ENCODE peak calls at places on chromosomes 6 and 20, in four cellular contexts. W is GM20000; D is AG09309; C is CD4-positive, alpha-beta T cell. H is an unnamed sample.

GRCh38 chr6:165231581-165232276 is 77.7 kb downstream of the C6orf118 start:
- DNase-seq in W (no peak), D (peak; percentile 55), C (no peak), H (peak; percentile 33)

GRCh38 chr6:435442-436307 is 44.1 kb downstream of the IRF4 start:
- DNase-seq in W (no peak), D (no peak), C (no peak), H (no peak)

GRCh38 chr6:89146748-89147715 is 1.2 kb downstream of the PM20D2 start:
- DNase-seq in W (no peak), D (no peak), C (no peak), H (no peak)

GRCh38 chr6:27772261-27773001 is 139.8 kb downstream of the OR2B2 start:
- DNase-seq in W (peak; percentile 77), D (peak; percentile 53), C (peak; percentile 82), H (peak; percentile 94)

GRCh38 chr20:30811896-30812671 is 445.4 kb upstream of the DEFB115 start:
- DNase-seq in W (peak; percentile 45), D (no peak), C (no peak), H (no peak)

GRCh38 chr6:64217721-64218603 is 582.4 kb downstream of the PHF3 start:
- DNase-seq in W (peak; percentile 23), D (no peak), C (no peak), H (no peak)

GRCh38 chr20:13286052-13286451 is 65.0 kb downstream of the ISM1 start:
- DNase-seq in W (no peak), D (no peak), C (no peak), H (no peak)

GRCh38 chr20:37989601-37990001 is 43.7 kb downstream of the TTI1 start:
- DNase-seq in W (no peak), D (no peak), C (no peak), H (peak; percentile 75)

GRCh38 chr6:159961523-159961922 is 7.4 kb upstream of the IGF2R start:
- DNase-seq in W (no peak), D (no peak), C (no peak), H (no peak)

GRCh38 chr6:31666337-31666960 is 569 bp downstream of the CSNK2B start:
- DNase-seq in W (no peak), D (no peak), C (no peak), H (no peak)

GRCh38 chr6:31663087-31663960 is 1.5 kb downstream of the GPANK1 start:
- DNase-seq in W (no peak), D (no peak), C (no peak), H (no peak)

GRCh38 chr6:31664790-31665500 is at the start of gene GPANK1:
- DNase-seq in W (peak; percentile 83), D (peak; percentile 79), C (peak; percentile 90), H (peak; percentile 90)

GRCh38 chr6:31663961-31664789 is 622 bp downstream of the GPANK1 start:
- DNase-seq in W (no peak), D (no peak), C (no peak), H (no peak)

DNA sequence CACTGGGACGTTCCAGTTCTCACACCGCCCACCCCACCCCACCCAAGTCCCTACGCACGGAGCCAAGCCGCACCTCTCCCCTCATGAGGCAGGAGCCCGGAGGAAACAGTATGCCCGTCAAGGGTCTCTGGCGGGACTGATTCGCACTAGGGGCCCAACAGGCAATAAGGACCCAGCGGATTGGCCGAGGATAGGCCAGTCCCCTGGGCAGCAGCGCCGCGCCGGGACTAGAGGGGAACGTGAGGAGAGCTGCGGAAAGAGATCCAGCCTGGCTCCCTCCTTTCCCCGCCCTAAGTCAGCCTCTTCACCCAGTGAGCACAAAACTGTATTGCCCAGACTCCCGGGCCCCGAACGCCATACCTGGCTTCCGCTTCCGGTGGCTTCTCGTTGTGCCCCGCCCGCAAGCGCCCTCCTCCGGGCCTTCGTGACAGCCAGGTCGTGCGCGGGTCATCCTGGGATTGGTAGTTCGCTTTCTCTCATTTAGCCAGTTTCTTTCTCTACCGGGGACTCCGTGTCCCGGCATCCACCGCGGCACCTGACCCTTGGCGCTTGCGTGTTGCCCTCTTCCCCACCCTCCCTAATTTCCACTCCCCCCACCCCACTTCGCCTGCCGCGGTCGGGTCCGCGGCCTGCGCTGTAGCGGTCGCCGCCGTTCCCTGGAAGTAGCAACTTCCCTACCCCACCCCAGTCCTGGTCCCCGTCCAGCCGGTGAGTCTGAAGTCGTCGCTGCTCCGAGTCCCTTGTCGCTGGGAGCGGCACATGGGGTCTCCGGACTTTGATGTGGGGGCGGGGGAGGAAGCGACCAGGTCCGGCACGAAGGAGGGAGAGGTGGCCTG is at the start of gene CSNK2B:
- DNase-seq in W (peak; percentile 95), D (peak; percentile 83), C (peak; percentile 98), H (peak; percentile 100)
- TF ChIP-seq CTCF in W (no peak), D (peak; percentile 4), C (no peak), H (no peak)

GRCh38 chr6:109449064-109449788 is 6.3 kb downstream of the MICAL1 start:
- DNase-seq in W (no peak), D (no peak), C (no peak), H (no peak)
- TF ChIP-seq CTCF in W (no peak), D (no peak), C (no peak), H (no peak)

GRCh38 chr6:1950631-1951030 is 294.8 kb downstream of the GMDS start:
- DNase-seq in W (no peak), D (no peak), C (no peak), H (no peak)

GRCh38 chr6:1957746-1958145 is 287.7 kb downstream of the GMDS start:
- DNase-seq in W (no peak), D (no peak), C (no peak), H (no peak)

GRCh38 chr6:1949533-1949932 is 295.9 kb downstream of the GMDS start:
- DNase-seq in W (no peak), D (peak; percentile 27), C (no peak), H (no peak)

GRCh38 chr6:1947922-1948321 is 297.5 kb downstream of the GMDS start:
- DNase-seq in W (no peak), D (no peak), C (no peak), H (no peak)

GRCh38 chr6:1952726-1953360 is 292.6 kb downstream of the GMDS start:
- DNase-seq in W (no peak), D (peak; percentile 81), C (no peak), H (peak; percentile 63)
- TF ChIP-seq CTCF in W (no peak), D (no peak), C (no peak), H (no peak)

GRCh38 chr6:32968093-32968769 is at the start of gene BRD2:
- DNase-seq in W (peak; percentile 90), D (peak; percentile 78), C (peak; percentile 97), H (peak; percentile 99)

GRCh38 chr6:32970413-32971244 is 2.2 kb downstream of the BRD2 start:
- DNase-seq in W (peak; percentile 78), D (peak; percentile 74), C (peak; percentile 77), H (peak; percentile 93)

GRCh38 chr6:32968770-32969684 is 633 bp downstream of the BRD2 start:
- DNase-seq in W (peak; percentile 83), D (no peak), C (peak; percentile 69), H (peak; percentile 74)

GRCh38 chr6:32971245-32971580 is 2.8 kb downstream of the BRD2 start:
- DNase-seq in W (no peak), D (no peak), C (no peak), H (no peak)

GRCh38 chr6:32969685-32970412 is 1.5 kb downstream of the BRD2 start:
- DNase-seq in W (peak; percentile 38), D (peak; percentile 89), C (peak; percentile 61), H (peak; percentile 93)
- TF ChIP-seq CTCF in W (no peak), D (no peak), C (peak; percentile 52), H (peak; percentile 48)